ENCODE peak calls at places on chromosome 14, in eight cellular contexts. One of them, this sample, is unnamed.

GRCh38 chr14:104800600-104801283 is at the start of gene ZBTB42:
- DNase-seq in cardiac muscle cell: peak
- DNase-seq in right atrium auricular region: no peak
- DNase-seq in tibial nerve: no peak
- DNase-seq in OCI-LY7: peak
- DNase-seq in coronary artery: no peak
- DNase-seq in colonic mucosa: peak
- DNase-seq in sigmoid colon: peak
- DNase-seq in this sample: no peak

GRCh38 chr14:101628471-101628966 is 67.2 kb downstream of the DIO3 start:
- DNase-seq in cardiac muscle cell: peak
- DNase-seq in coronary artery: no peak
- DNase-seq in colonic mucosa: peak
- DNase-seq in sigmoid colon: peak
- DNase-seq in tibial nerve: peak
- DNase-seq in right atrium auricular region: peak
- DNase-seq in OCI-LY7: peak
- DNase-seq in this sample: peak

GRCh38 chr14:51844482-51844881 is 15.9 kb upstream of the GNG2 start:
- DNase-seq in right atrium auricular region: no peak
- DNase-seq in colonic mucosa: no peak
- DNase-seq in sigmoid colon: no peak
- DNase-seq in OCI-LY7: peak
- DNase-seq in tibial nerve: no peak
- DNase-seq in cardiac muscle cell: no peak
- DNase-seq in coronary artery: no peak
- DNase-seq in this sample: no peak

GRCh38 chr14:67426983-67427601 is 15.1 kb upstream of the PLEK2 start:
- DNase-seq in cardiac muscle cell: peak
- DNase-seq in colonic mucosa: peak
- DNase-seq in sigmoid colon: peak
- DNase-seq in right atrium auricular region: peak
- DNase-seq in coronary artery: no peak
- DNase-seq in OCI-LY7: peak
- DNase-seq in tibial nerve: peak
- DNase-seq in this sample: no peak

GRCh38 chr14:56422703-56423213 is 156.8 kb upstream of the TMEM260 start:
- DNase-seq in colonic mucosa: peak
- DNase-seq in OCI-LY7: peak
- DNase-seq in right atrium auricular region: no peak
- DNase-seq in tibial nerve: peak
- DNase-seq in sigmoid colon: peak
- DNase-seq in coronary artery: no peak
- DNase-seq in cardiac muscle cell: peak
- DNase-seq in this sample: no peak

GRCh38 chr14:66383271-66383670 is 102.9 kb upstream of the CCDC196 start:
- DNase-seq in right atrium auricular region: no peak
- DNase-seq in OCI-LY7: no peak
- DNase-seq in tibial nerve: no peak
- DNase-seq in sigmoid colon: no peak
- DNase-seq in colonic mucosa: no peak
- DNase-seq in coronary artery: no peak
- DNase-seq in cardiac muscle cell: no peak
- DNase-seq in this sample: no peak

GRCh38 chr14:101380512-101380911 is 180.8 kb upstream of the DIO3 start:
- DNase-seq in right atrium auricular region: no peak
- DNase-seq in sigmoid colon: no peak
- DNase-seq in OCI-LY7: no peak
- DNase-seq in tibial nerve: no peak
- DNase-seq in colonic mucosa: no peak
- DNase-seq in cardiac muscle cell: no peak
- DNase-seq in coronary artery: no peak
- DNase-seq in this sample: no peak

GRCh38 chr14:105484069-105484996 is 2.4 kb upstream of the CRIP1 start:
- DNase-seq in right atrium auricular region: peak
- DNase-seq in cardiac muscle cell: peak
- DNase-seq in coronary artery: peak
- DNase-seq in tibial nerve: no peak
- DNase-seq in colonic mucosa: peak
- DNase-seq in OCI-LY7: no peak
- DNase-seq in sigmoid colon: no peak
- DNase-seq in this sample: no peak

GRCh38 chr14:83632375-83632774 is 1897.6 kb upstream of the FLRT2 start:
- DNase-seq in tibial nerve: no peak
- DNase-seq in sigmoid colon: no peak
- DNase-seq in right atrium auricular region: no peak
- DNase-seq in coronary artery: no peak
- DNase-seq in cardiac muscle cell: no peak
- DNase-seq in OCI-LY7: no peak
- DNase-seq in colonic mucosa: no peak
- DNase-seq in this sample: no peak

GRCh38 chr14:84197704-84198103 is 1332.2 kb upstream of the FLRT2 start:
- DNase-seq in colonic mucosa: no peak
- DNase-seq in right atrium auricular region: no peak
- DNase-seq in tibial nerve: no peak
- DNase-seq in cardiac muscle cell: no peak
- DNase-seq in coronary artery: no peak
- DNase-seq in OCI-LY7: no peak
- DNase-seq in sigmoid colon: no peak
- DNase-seq in this sample: no peak

GRCh38 chr14:101843665-101844064 is 82.2 kb downstream of the PPP2R5C start:
- DNase-seq in OCI-LY7: peak
- DNase-seq in tibial nerve: no peak
- DNase-seq in sigmoid colon: no peak
- DNase-seq in right atrium auricular region: no peak
- DNase-seq in coronary artery: no peak
- DNase-seq in colonic mucosa: no peak
- DNase-seq in cardiac muscle cell: no peak
- DNase-seq in this sample: no peak

GRCh38 chr14:75717729-75718128 is 56.7 kb downstream of the TTLL5 start:
- DNase-seq in right atrium auricular region: no peak
- DNase-seq in tibial nerve: no peak
- DNase-seq in colonic mucosa: no peak
- DNase-seq in cardiac muscle cell: no peak
- DNase-seq in sigmoid colon: no peak
- DNase-seq in OCI-LY7: no peak
- DNase-seq in coronary artery: no peak
- DNase-seq in this sample: no peak

GRCh38 chr14:93269341-93270068 is 62.4 kb downstream of the UBR7 start:
- DNase-seq in OCI-LY7: no peak
- DNase-seq in right atrium auricular region: no peak
- DNase-seq in colonic mucosa: no peak
- DNase-seq in cardiac muscle cell: peak
- DNase-seq in coronary artery: no peak
- DNase-seq in tibial nerve: no peak
- DNase-seq in sigmoid colon: no peak
- DNase-seq in this sample: no peak

GRCh38 chr14:51056431-51056830 is 38.5 kb downstream of the TRIM9 start:
- DNase-seq in sigmoid colon: no peak
- DNase-seq in cardiac muscle cell: no peak
- DNase-seq in tibial nerve: no peak
- DNase-seq in coronary artery: no peak
- DNase-seq in colonic mucosa: no peak
- DNase-seq in OCI-LY7: no peak
- DNase-seq in right atrium auricular region: no peak
- DNase-seq in this sample: no peak

GRCh38 chr14:54366726-54367707 is 29.8 kb upstream of the CDKN3 start:
- DNase-seq in right atrium auricular region: peak
- DNase-seq in tibial nerve: no peak
- DNase-seq in cardiac muscle cell: peak
- DNase-seq in sigmoid colon: no peak
- DNase-seq in coronary artery: no peak
- DNase-seq in colonic mucosa: peak
- DNase-seq in OCI-LY7: peak
- DNase-seq in this sample: no peak

GRCh38 chr14:58647777-58648176 is 10.0 kb downstream of the DACT1 start:
- DNase-seq in coronary artery: no peak
- DNase-seq in cardiac muscle cell: no peak
- DNase-seq in tibial nerve: no peak
- DNase-seq in colonic mucosa: no peak
- DNase-seq in OCI-LY7: no peak
- DNase-seq in sigmoid colon: no peak
- DNase-seq in right atrium auricular region: no peak
- DNase-seq in this sample: no peak

DNA sequence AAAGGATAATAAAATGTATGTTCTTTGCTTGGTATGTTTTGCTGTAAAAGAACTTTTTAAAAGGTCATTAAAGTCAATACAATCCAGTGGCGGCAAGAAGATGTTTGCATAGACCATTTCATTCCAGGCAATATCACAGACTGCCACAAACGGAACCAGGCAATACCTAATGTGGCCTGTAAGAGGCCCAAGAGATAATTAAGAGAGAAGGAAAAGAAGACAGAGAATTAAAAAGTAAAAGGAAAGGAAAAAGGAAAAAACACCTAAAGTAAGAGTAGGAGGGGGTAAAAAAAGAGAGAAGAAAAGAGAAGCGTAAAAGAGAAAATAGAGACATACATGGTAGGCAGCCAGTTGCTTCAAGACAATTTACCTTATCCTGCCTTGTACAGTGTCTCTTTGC is 6.8 kb upstream of the ARHGAP5 start:
- DNase-seq in tibial nerve: no peak
- DNase-seq in coronary artery: no peak
- DNase-seq in right atrium auricular region: no peak
- DNase-seq in colonic mucosa: no peak
- DNase-seq in cardiac muscle cell: no peak
- DNase-seq in sigmoid colon: no peak
- DNase-seq in OCI-LY7: no peak
- DNase-seq in this sample: no peak
- TF ChIP-seq CTCF in tibial nerve: no peak
- TF ChIP-seq CTCF in coronary artery: no peak
- TF ChIP-seq CTCF in right atrium auricular region: no peak
- TF ChIP-seq CTCF in colonic mucosa: no peak
- TF ChIP-seq CTCF in cardiac muscle cell: no peak
- TF ChIP-seq CTCF in sigmoid colon: no peak
- TF ChIP-seq CTCF in OCI-LY7: no peak
- TF ChIP-seq CTCF in this sample: no peak

GRCh38 chr14:90114554-90114953 is 52.8 kb downstream of the KCNK13 start:
- DNase-seq in colonic mucosa: no peak
- DNase-seq in right atrium auricular region: no peak
- DNase-seq in OCI-LY7: no peak
- DNase-seq in sigmoid colon: no peak
- DNase-seq in tibial nerve: no peak
- DNase-seq in cardiac muscle cell: no peak
- DNase-seq in coronary artery: no peak
- DNase-seq in this sample: no peak
- TF ChIP-seq CTCF in colonic mucosa: no peak
- TF ChIP-seq CTCF in right atrium auricular region: no peak
- TF ChIP-seq CTCF in OCI-LY7: no peak
- TF ChIP-seq CTCF in sigmoid colon: no peak
- TF ChIP-seq CTCF in tibial nerve: no peak
- TF ChIP-seq CTCF in cardiac muscle cell: peak
- TF ChIP-seq CTCF in coronary artery: no peak
- TF ChIP-seq CTCF in this sample: no peak

DNA sequence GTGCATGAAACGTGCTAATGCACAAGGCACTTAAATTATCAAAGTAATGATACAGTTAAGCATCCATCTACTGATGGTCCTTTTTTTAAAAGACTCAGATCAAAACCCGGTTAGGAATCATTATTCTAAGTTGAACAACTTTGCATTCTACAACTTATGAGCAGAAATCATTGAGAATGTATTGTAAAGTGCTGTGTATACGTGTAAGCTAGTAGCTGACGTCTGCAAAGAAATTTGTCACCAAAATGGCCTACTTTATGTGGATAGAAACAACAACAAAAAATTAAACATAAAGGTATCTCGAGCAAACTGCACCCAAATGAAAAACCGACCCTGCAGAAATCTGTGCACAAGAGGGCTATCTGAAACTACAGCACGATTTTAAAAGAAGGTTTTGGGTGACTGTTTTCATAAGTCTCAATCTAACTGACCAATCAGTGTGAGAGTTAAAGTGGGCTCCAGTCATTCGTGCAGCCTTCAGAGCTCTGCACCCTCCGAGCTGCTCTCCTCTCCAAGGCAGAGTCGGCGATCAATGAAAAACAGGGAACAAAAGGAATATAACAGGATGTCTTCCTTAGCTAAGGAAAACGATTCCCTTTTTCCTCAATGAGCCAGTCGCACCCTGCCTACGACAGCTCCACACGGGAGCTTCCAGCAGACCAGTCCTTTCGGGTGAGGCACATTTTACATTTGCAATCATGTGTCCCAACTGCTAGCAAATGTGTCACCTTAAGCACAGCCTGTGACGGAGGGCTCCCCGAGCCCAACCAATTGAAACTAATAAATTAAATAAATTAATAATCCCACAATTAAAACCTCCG is 200.6 kb upstream of the FOXN3 start:
- DNase-seq in right atrium auricular region: peak
- DNase-seq in OCI-LY7: peak
- DNase-seq in cardiac muscle cell: peak
- DNase-seq in coronary artery: no peak
- DNase-seq in colonic mucosa: peak
- DNase-seq in tibial nerve: peak
- DNase-seq in sigmoid colon: no peak
- DNase-seq in this sample: no peak
- TF ChIP-seq CTCF in right atrium auricular region: no peak
- TF ChIP-seq CTCF in OCI-LY7: no peak
- TF ChIP-seq CTCF in cardiac muscle cell: no peak
- TF ChIP-seq CTCF in coronary artery: no peak
- TF ChIP-seq CTCF in colonic mucosa: no peak
- TF ChIP-seq CTCF in tibial nerve: no peak
- TF ChIP-seq CTCF in sigmoid colon: no peak
- TF ChIP-seq CTCF in this sample: no peak

GRCh38 chr14:34365309-34365915 is 96.6 kb downstream of the SPTSSA start:
- DNase-seq in coronary artery: no peak
- DNase-seq in tibial nerve: no peak
- DNase-seq in cardiac muscle cell: peak
- DNase-seq in sigmoid colon: no peak
- DNase-seq in right atrium auricular region: no peak
- DNase-seq in colonic mucosa: no peak
- DNase-seq in OCI-LY7: no peak
- DNase-seq in this sample: no peak

GRCh38 chr14:34361504-34362011 is 100.5 kb downstream of the SPTSSA start:
- DNase-seq in right atrium auricular region: no peak
- DNase-seq in sigmoid colon: no peak
- DNase-seq in tibial nerve: no peak
- DNase-seq in coronary artery: no peak
- DNase-seq in OCI-LY7: no peak
- DNase-seq in cardiac muscle cell: peak
- DNase-seq in colonic mucosa: no peak
- DNase-seq in this sample: no peak

GRCh38 chr14:34363733-34364134 is 98.3 kb downstream of the SPTSSA start:
- DNase-seq in colonic mucosa: no peak
- DNase-seq in OCI-LY7: no peak
- DNase-seq in sigmoid colon: no peak
- DNase-seq in coronary artery: no peak
- DNase-seq in right atrium auricular region: no peak
- DNase-seq in cardiac muscle cell: peak
- DNase-seq in tibial nerve: no peak
- DNase-seq in this sample: no peak

GRCh38 chr14:34364201-34364600 is 97.8 kb downstream of the SPTSSA start:
- DNase-seq in tibial nerve: no peak
- DNase-seq in cardiac muscle cell: no peak
- DNase-seq in OCI-LY7: no peak
- DNase-seq in colonic mucosa: no peak
- DNase-seq in sigmoid colon: no peak
- DNase-seq in right atrium auricular region: no peak
- DNase-seq in coronary artery: no peak
- DNase-seq in this sample: no peak

GRCh38 chr14:34362625-34363251 is 99.3 kb downstream of the SPTSSA start:
- DNase-seq in right atrium auricular region: no peak
- DNase-seq in OCI-LY7: no peak
- DNase-seq in sigmoid colon: no peak
- DNase-seq in cardiac muscle cell: no peak
- DNase-seq in tibial nerve: no peak
- DNase-seq in coronary artery: no peak
- DNase-seq in colonic mucosa: no peak
- DNase-seq in this sample: no peak
- TF ChIP-seq CTCF in right atrium auricular region: no peak
- TF ChIP-seq CTCF in OCI-LY7: no peak
- TF ChIP-seq CTCF in sigmoid colon: no peak
- TF ChIP-seq CTCF in cardiac muscle cell: no peak
- TF ChIP-seq CTCF in tibial nerve: no peak
- TF ChIP-seq CTCF in coronary artery: no peak
- TF ChIP-seq CTCF in colonic mucosa: no peak
- TF ChIP-seq CTCF in this sample: no peak

This sample was measured in omental fat pad.